ENCODE peak calls at places on chromosomes 16 and 17, in seven cellular contexts. K is IMR-90, I is A549, Y is psoas muscle, V is testis, X is SK-N-SH, D is cardiac muscle cell. A is an unnamed sample.

GRCh38 chr17:50963139-50963538 is 97.0 kb upstream of the TOB1 start:
- DNase-seq in K (no peak), I (no peak), Y (no peak), V (no peak), X (no peak), D (peak), A (no peak)

GRCh38 chr17:81511800-81512559 is 619 bp downstream of the ACTG1 start:
- DNase-seq in K (no peak), I (peak), Y (no peak), V (peak), X (no peak), D (peak), A (no peak)

GRCh38 chr17:56319531-56319930 is 166.3 kb downstream of the ANKFN1 start:
- DNase-seq in K (peak), I (peak), Y (no peak), V (no peak), X (peak), D (peak), A (peak)

GRCh38 chr16:86671486-86672214 is 93.3 kb downstream of the FOXL1 start:
- DNase-seq in K (peak), I (no peak), Y (no peak), V (no peak), X (no peak), D (no peak), A (no peak)

GRCh38 chr17:58755577-58756245 is at the start of gene PPM1E:
- DNase-seq in K (peak), I (peak), Y (peak), V (peak), X (peak), D (peak), A (no peak)

GRCh38 chr17:52477824-52478614 is 319.5 kb upstream of the CA10 start:
- DNase-seq in K (no peak), I (no peak), Y (no peak), V (no peak), X (no peak), D (no peak), A (no peak)

GRCh38 chr17:68346448-68346847 is 55.2 kb downstream of the ARSG start:
- DNase-seq in K (no peak), I (no peak), Y (no peak), V (no peak), X (no peak), D (no peak), A (no peak)

GRCh38 chr16:2692948-2693651 is 10.8 kb downstream of the KCTD5 start:
- DNase-seq in K (peak), I (no peak), Y (peak), V (peak), X (no peak), D (no peak), A (no peak)

GRCh38 chr16:3022208-3022696 is 1.5 kb downstream of the HCFC1R1 start:
- DNase-seq in K (peak), I (peak), Y (peak), V (peak), X (no peak), D (peak), A (peak)

GRCh38 chr16:55323637-55324490 is at the start of gene IRX6:
- DNase-seq in K (no peak), I (peak), Y (peak), V (peak), X (peak), D (peak), A (no peak)

GRCh38 chr16:20401066-20401465 is 3.5 kb downstream of the PDILT start:
- DNase-seq in K (no peak), I (no peak), Y (no peak), V (no peak), X (no peak), D (no peak), A (no peak)

GRCh38 chr16:68031951-68032350 is 8.9 kb downstream of the DUS2 start:
- DNase-seq in K (no peak), I (peak), Y (no peak), V (no peak), X (no peak), D (no peak), A (no peak)

GRCh38 chr16:88543230-88543813 is 26.9 kb upstream of the ZC3H18 start:
- DNase-seq in K (no peak), I (no peak), Y (no peak), V (no peak), X (no peak), D (no peak), A (no peak)

DNA sequence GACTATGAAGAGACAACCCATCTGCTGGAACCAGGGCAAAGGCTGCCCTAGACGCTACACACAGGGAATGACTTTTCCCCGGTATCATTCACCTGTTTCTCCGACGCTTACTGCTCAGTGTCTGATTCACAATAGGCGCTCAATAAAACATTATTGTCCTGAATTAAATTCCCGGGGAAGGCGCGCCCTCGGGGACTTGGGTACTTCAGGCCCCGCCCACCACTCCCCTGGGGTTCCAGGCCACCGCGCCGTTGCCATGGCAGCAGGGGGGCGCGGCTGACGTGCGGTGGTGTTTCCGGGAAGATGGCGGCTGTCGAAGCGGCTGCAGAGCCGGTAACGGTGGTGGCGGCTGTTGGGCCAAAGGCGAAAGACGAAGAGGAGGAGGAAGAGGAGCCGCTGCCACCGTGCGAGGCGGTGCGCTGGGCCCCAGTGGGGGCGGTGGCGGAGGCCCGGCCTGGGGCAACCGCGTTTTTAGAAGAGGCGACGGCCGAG is at the start of gene RUNDC1:
- DNase-seq in K (peak), I (peak), Y (peak), V (peak), X (peak), D (peak), A (peak)
- H3K27ac ChIP-seq in K (peak), I (peak), Y (peak), V (peak), X (peak), D (peak), A (peak)

GRCh38 chr16:11669380-11670146 is 1.3 kb downstream of the SNN start:
- DNase-seq in K (peak), I (no peak), Y (peak), V (no peak), X (no peak), D (no peak), A (no peak)

GRCh38 chr16:11670171-11671131 is 2.2 kb downstream of the SNN start:
- DNase-seq in K (no peak), I (no peak), Y (no peak), V (no peak), X (no peak), D (no peak), A (no peak)

GRCh38 chr16:11671676-11672075 is 3.4 kb downstream of the SNN start:
- DNase-seq in K (no peak), I (no peak), Y (no peak), V (no peak), X (no peak), D (no peak), A (no peak)

GRCh38 chr16:11672206-11673090 is 4.2 kb downstream of the SNN start:
- DNase-seq in K (no peak), I (no peak), Y (no peak), V (no peak), X (no peak), D (no peak), A (no peak)

GRCh38 chr16:11671271-11671670 is 3.0 kb downstream of the SNN start:
- DNase-seq in K (no peak), I (no peak), Y (no peak), V (no peak), X (no peak), D (no peak), A (no peak)
- H3K27ac ChIP-seq in K (no peak), I (no peak), Y (peak), V (no peak), X (no peak), D (no peak), A (no peak)

DNA sequence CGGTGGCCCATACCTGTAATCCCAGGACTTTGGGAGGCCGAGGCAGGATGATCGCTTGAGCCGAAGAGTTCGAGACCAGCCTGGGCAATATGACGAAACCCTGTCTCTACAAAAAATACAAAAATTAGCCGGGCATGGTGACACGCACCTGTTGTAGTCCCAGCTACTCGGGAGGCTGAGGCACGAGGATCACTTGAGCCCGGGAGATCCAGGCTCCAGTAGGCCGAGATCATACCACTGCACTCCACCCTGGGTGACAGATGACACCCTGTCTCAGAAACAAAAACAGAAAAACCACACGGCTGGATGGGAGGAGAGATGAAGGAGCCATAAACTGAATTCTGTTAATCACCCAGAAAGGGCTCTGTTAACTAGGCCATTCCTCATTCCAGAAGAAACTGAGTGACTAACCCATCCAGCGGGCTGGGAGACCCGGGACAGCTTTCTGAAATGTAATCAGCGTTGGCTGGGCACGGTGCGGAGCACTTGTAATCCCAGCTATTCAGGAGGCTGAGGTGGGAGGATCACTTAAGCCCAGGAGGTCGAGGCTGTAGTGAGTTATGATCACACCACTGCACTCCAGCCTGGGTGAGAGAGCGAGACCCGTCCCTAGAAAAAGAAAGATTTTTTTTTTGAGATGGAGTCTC is 641 bp upstream of the NT5C3B start:
- DNase-seq in K (no peak), I (no peak), Y (no peak), V (no peak), X (no peak), D (no peak), A (no peak)
- H3K27ac ChIP-seq in K (peak), I (peak), Y (peak), V (peak), X (no peak), D (no peak), A (no peak)

GRCh38 chr17:49001671-49002070 is 4.5 kb downstream of the IGF2BP1 start:
- DNase-seq in K (no peak), I (no peak), Y (no peak), V (no peak), X (no peak), D (no peak), A (no peak)

GRCh38 chr17:48998557-48999440 is 1.6 kb downstream of the IGF2BP1 start:
- DNase-seq in K (peak), I (peak), Y (no peak), V (no peak), X (no peak), D (peak), A (no peak)

GRCh38 chr17:49002766-49003165 is 5.6 kb downstream of the IGF2BP1 start:
- DNase-seq in K (no peak), I (no peak), Y (no peak), V (no peak), X (no peak), D (no peak), A (no peak)

GRCh38 chr17:49002331-49002730 is 5.1 kb downstream of the IGF2BP1 start:
- DNase-seq in K (no peak), I (no peak), Y (no peak), V (no peak), X (no peak), D (no peak), A (no peak)

DNA sequence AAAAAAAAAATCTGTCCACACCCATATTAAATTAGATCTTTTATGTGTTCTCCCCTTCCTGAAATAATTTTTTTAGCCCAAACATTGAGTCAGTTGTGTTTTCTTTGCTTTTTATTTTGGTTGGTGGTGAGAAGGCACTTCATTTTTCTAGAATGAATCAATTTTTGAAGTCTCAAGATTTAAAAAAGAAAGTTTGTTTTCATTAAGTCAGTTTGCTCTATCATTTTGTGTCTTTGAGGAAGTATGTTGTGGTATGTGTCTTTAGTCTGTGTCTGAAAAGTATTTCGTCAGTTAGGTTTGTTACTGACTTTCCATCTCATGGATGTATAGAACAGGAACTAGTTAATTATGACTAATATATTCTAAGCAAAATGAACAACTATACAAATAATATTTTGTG is 3.8 kb downstream of the IGF2BP1 start:
- DNase-seq in K (peak), I (no peak), Y (no peak), V (no peak), X (no peak), D (no peak), A (no peak)
- H3K27ac ChIP-seq in K (peak), I (peak), Y (no peak), V (no peak), X (no peak), D (peak), A (no peak)

DNA sequence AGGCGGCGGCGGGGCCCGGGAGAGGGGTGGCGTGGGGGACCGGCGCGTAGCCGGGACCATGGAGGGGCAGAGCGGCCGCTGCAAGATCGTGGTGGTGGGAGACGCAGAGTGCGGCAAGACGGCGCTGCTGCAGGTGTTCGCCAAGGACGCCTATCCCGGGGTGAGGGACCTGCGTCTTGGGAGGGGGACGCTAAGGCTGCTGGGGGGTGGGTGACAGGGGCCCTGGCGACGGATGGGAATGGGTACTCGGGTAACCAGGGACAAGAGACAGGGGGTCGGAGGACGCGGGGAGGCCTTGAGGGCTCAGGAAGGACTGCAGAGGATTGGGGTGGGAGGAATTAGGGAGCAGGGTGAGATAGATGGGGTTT is 243 bp downstream of the RND2 start:
- DNase-seq in K (no peak), I (no peak), Y (no peak), V (no peak), X (no peak), D (no peak), A (no peak)
- H3K27ac ChIP-seq in K (no peak), I (peak), Y (no peak), V (peak), X (peak), D (no peak), A (no peak)

A was measured in AG04450.